ENCODE peak calls at places on chromosomes 12 and 14, in seven cellular contexts. J is frontal cortex; U is NCI-H510A; Q is anterior cingulate cortex; O is heart right ventricle; L is WTC11; K is activated CD4-positive, alpha-beta T cell treated with anti-CD3 and anti-CD28 coated beads, Interleukin-2, amount 50 U/mL, for 24 hours. T is an unnamed sample.

GRCh38 chr12:61546296-61546695 is 713.9 kb upstream of the USP15 start:
- DNase-seq in J (no peak), U (peak; percentile 48), Q (no peak), O (no peak), L (no peak), K (no peak), T (no peak)

GRCh38 chr14:67987596-67987995 is 168.0 kb downstream of the RAD51B start:
- DNase-seq in J (no peak), U (no peak), Q (no peak), O (peak; percentile 11), L (no peak), K (no peak), T (no peak)

GRCh38 chr12:93186131-93186530 is 191.6 kb upstream of the NUDT4 start:
- DNase-seq in J (no peak), U (no peak), Q (no peak), O (no peak), L (no peak), K (no peak), T (no peak)

GRCh38 chr12:28167981-28168485 is 22.2 kb upstream of the CCDC91 start:
- DNase-seq in J (no peak), U (no peak), Q (no peak), O (no peak), L (no peak), K (no peak), T (no peak)

GRCh38 chr12:123986374-123986920 is 13.4 kb downstream of the ZNF664 start:
- DNase-seq in J (no peak), U (no peak), Q (no peak), O (no peak), L (no peak), K (no peak), T (no peak)

GRCh38 chr14:76876076-76876475 is 49.9 kb downstream of the LRRC74A start:
- DNase-seq in J (peak; percentile 81), U (peak; percentile 37), Q (peak; percentile 46), O (peak; percentile 51), L (peak; percentile 76), K (no peak), T (no peak)

GRCh38 chr12:53484686-53485567 is 14.3 kb downstream of the MAP3K12 start:
- DNase-seq in J (no peak), U (no peak), Q (no peak), O (no peak), L (no peak), K (no peak), T (no peak)

GRCh38 chr12:3473844-3474243 is 17.2 kb upstream of the PRMT8 start:
- DNase-seq in J (no peak), U (no peak), Q (no peak), O (no peak), L (no peak), K (no peak), T (no peak)

GRCh38 chr12:103326190-103326589 is 169.6 kb downstream of the C12orf42 start:
- DNase-seq in J (no peak), U (no peak), Q (no peak), O (no peak), L (peak; percentile 23), K (no peak), T (no peak)

GRCh38 chr12:33596061-33596460 is 156.4 kb upstream of the SYT10 start:
- DNase-seq in J (no peak), U (no peak), Q (no peak), O (no peak), L (no peak), K (no peak), T (no peak)

GRCh38 chr14:101251812-101252442 is 309.4 kb upstream of the DIO3 start:
- DNase-seq in J (no peak), U (no peak), Q (no peak), O (no peak), L (no peak), K (no peak), T (no peak)

GRCh38 chr12:133038310-133038709 is 1.0 kb downstream of the ZNF84 start:
- DNase-seq in J (no peak), U (no peak), Q (no peak), O (no peak), L (no peak), K (no peak), T (no peak)

GRCh38 chr12:124576061-124576650 is 8.7 kb upstream of the NCOR2 start:
- DNase-seq in J (no peak), U (no peak), Q (no peak), O (no peak), L (no peak), K (no peak), T (no peak)